ENCODE peak calls at places on chromosomes 6 and 20, in eight cellular contexts. I is A549, B is astrocyte of the spinal cord, V is tibial nerve, K is endothelial cell, F is endothelial cell of umbilical vein, U is MM.1S, N is AG09309. X is an unnamed sample.

GRCh38 chr20:5181955-5182354 is 55.1 kb downstream of the CDS2 start:
- DNase-seq in I (peak; percentile 22), B (peak; percentile 54), V (no peak), K (no peak), F (peak; percentile 36), U (no peak), N (no peak), X (no peak)

GRCh38 chr6:147544420-147544819 is 35.9 kb downstream of the SAMD5 start:
- DNase-seq in I (no peak), B (no peak), V (no peak), K (no peak), F (no peak), U (no peak), N (no peak), X (no peak)

GRCh38 chr6:41280658-41281057 is 5.8 kb downstream of the TREM1 start:
- DNase-seq in I (no peak), B (no peak), V (no peak), K (no peak), F (no peak), U (no peak), N (no peak), X (no peak)

GRCh38 chr6:54262499-54262898 is 45.7 kb upstream of the TINAG start:
- DNase-seq in I (no peak), B (no peak), V (no peak), K (no peak), F (no peak), U (no peak), N (no peak), X (no peak)

GRCh38 chr20:51650685-51651134 is 108.2 kb upstream of the NFATC2 start:
- DNase-seq in I (no peak), B (peak; percentile 58), V (no peak), K (no peak), F (peak; percentile 85), U (no peak), N (no peak), X (no peak)

GRCh38 chr6:166456360-166457156 is 73.8 kb upstream of the MPC1 start:
- DNase-seq in I (peak; percentile 9), B (peak; percentile 39), V (no peak), K (no peak), F (peak; percentile 68), U (peak; percentile 41), N (no peak), X (peak; percentile 41)

GRCh38 chr6:8530775-8531435 is 95.6 kb upstream of the SLC35B3 start:
- DNase-seq in I (no peak), B (no peak), V (no peak), K (no peak), F (no peak), U (no peak), N (no peak), X (no peak)

GRCh38 chr20:2032168-2032567 is 38.3 kb upstream of the PDYN start:
- DNase-seq in I (no peak), B (no peak), V (no peak), K (no peak), F (no peak), U (no peak), N (no peak), X (no peak)

GRCh38 chr20:54510546-54511129 is 35.2 kb downstream of the DOK5 start:
- DNase-seq in I (no peak), B (peak; percentile 8), V (no peak), K (no peak), F (no peak), U (no peak), N (no peak), X (no peak)

GRCh38 chr6:112249489-112249888 is 4.9 kb downstream of the LAMA4 start:
- DNase-seq in I (no peak), B (peak; percentile 56), V (no peak), K (no peak), F (peak; percentile 76), U (no peak), N (no peak), X (no peak)

GRCh38 chr6:151254451-151255081 is 14.8 kb downstream of the AKAP12 start:
- DNase-seq in I (peak; percentile 11), B (peak; percentile 50), V (no peak), K (no peak), F (peak; percentile 46), U (no peak), N (no peak), X (no peak)

DNA sequence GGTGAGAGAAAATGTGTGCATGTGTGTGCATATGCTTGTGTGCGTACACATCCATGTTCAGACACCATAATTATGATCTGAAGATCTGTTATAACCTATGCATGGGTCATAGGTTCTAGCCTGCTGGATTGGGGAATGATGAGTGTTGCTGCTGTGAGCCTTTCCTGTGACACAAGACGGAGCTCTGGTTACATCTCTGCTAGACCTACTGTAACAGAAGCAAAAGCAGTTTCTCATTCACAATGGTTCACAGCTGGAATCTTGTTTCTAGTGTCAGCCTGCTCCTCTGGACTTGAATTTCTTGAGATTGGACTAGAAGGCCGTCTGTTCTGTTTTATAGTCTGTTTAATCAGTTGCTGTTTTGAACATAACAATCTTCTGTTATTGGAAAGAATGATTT is 40.1 kb downstream of the DEFB114 start:
- DNase-seq in I (no peak), B (no peak), V (no peak), K (no peak), F (no peak), U (no peak), N (no peak), X (no peak)
- TF ChIP-seq CTCF in I (no peak), B (no peak), V (no peak), K (no peak), F (no peak), U (no peak), N (no peak), X (no peak)

DNA sequence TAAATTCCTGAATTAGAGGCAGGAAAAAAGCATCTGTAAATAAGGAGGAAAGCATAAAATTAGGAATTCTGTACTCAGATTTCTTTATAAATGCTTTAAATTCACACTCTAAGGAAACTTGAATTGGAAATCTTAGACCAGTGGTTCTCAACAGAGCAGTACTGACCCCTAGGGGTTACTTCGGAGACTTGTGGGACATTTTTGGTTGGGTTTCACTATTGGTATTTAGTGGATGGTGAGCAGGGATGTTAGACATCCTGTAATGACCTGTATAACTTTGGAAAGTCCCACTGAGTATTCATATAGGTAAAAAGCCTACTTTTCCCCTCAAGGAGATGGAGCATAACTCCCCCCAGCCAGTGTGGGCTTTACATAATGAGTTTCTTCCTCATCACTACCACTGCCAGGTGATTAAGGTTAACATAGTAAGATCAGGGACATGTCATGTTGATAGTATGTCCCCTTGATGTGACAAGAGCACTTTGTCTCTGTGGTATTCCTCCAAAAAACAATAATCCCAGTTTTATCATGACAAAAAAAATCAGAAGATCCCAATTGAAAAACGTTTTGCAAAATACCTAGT is 31.0 kb downstream of the GLO1 start:
- DNase-seq in I (peak; percentile 43), B (peak; percentile 63), V (peak; percentile 24), K (peak; percentile 39), F (peak; percentile 60), U (peak; percentile 61), N (peak; percentile 37), X (peak; percentile 70)
- TF ChIP-seq CTCF in I (peak; percentile 66), B (peak; percentile 79), V (peak; percentile 59), K (peak; percentile 77), F (peak; percentile 60), U (peak; percentile 80), N (peak; percentile 76), X (peak; percentile 53)

GRCh38 chr6:83517500-83517899 is 5.2 kb downstream of the PRSS35 start:
- DNase-seq in I (no peak), B (no peak), V (no peak), K (no peak), F (no peak), U (no peak), N (no peak), X (no peak)

GRCh38 chr6:83514877-83515466 is 2.6 kb downstream of the PRSS35 start:
- DNase-seq in I (peak; percentile 57), B (peak; percentile 68), V (peak; percentile 76), K (peak; percentile 47), F (peak; percentile 75), U (peak; percentile 63), N (peak; percentile 37), X (peak; percentile 49)

DNA sequence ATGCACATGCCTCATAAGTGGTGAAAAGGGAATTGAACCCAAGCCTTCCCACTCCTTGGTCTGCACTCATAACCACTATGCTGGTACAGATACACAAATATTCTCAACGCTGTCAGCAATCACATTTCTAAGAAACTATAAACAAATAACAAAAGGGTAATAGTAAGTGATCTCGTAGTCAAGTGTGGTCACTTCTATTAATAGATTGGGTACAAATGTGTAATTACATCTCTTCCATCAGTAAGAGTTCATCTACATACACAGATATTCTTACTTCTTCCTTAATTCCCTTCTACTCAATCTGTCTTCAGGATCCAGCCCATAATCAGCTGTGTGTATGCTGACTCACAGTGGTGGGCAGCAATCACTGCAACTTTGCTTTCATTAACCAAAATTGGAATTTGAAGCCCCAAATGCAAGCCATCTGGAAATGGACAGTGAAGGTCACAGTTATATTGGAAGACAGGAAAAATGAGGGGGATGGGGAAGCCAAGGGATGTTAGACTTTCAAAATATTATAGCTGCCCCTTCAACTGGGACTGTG is 6.7 kb downstream of the PRSS35 start:
- DNase-seq in I (peak; percentile 4), B (peak; percentile 16), V (no peak), K (no peak), F (peak; percentile 9), U (no peak), N (no peak), X (no peak)
- TF ChIP-seq CTCF in I (peak; percentile 14), B (peak; percentile 61), V (peak; percentile 8), K (no peak), F (peak; percentile 34), U (peak; percentile 30), N (peak; percentile 46), X (no peak)

GRCh38 chr6:95203153-95203754 is 374.1 kb upstream of the MANEA start:
- DNase-seq in I (peak; percentile 37), B (peak; percentile 38), V (peak; percentile 33), K (peak; percentile 48), F (peak; percentile 6), U (peak; percentile 40), N (no peak), X (peak; percentile 13)
- TF ChIP-seq CTCF in I (peak; percentile 30), B (peak; percentile 76), V (peak; percentile 38), K (peak; percentile 74), F (peak; percentile 16), U (peak; percentile 72), N (peak; percentile 29), X (peak; percentile 43)